ENCODE peak calls at places on chromosome 12, in nine cellular contexts. Q is SW 1271, K is Daoy, P is Caco-2, V is EL, J is neural crest cell, C is NCI-H2081, T is anterior cingulate cortex, D is GM04503. N is an unnamed sample.

GRCh38 chr12:94832780-94833760 is 170.4 kb downstream of the NDUFA12 start:
- DNase-seq in T (no peak), K (peak; percentile 78), V (no peak), P (no peak), J (no peak), Q (no peak), D (no peak), C (no peak), N (peak; percentile 60)

GRCh38 chr12:86860804-86861203 is 604.6 kb upstream of the MGAT4C start:
- DNase-seq in Q (no peak), K (no peak), P (no peak), V (no peak), D (no peak), T (no peak), C (no peak), J (no peak), N (no peak)

GRCh38 chr12:1094714-1095113 is 103.7 kb downstream of the ERC1 start:
- DNase-seq in Q (no peak), T (no peak), V (no peak), C (no peak), K (no peak), D (no peak), P (no peak), J (no peak), N (no peak)

GRCh38 chr12:58176296-58176869 is 235.0 kb downstream of the ATP23 start:
- DNase-seq in V (peak; percentile 30), P (peak; percentile 61), K (peak; percentile 46), C (peak; percentile 11), T (peak; percentile 9), J (peak; percentile 53), Q (no peak), D (no peak), N (no peak)

GRCh38 chr12:101901782-101902181 is 24.4 kb downstream of the DRAM1 start:
- DNase-seq in J (no peak), V (no peak), C (no peak), T (no peak), D (no peak), K (no peak), P (no peak), Q (no peak), N (no peak)

GRCh38 chr12:104730761-104731160 is 227.3 kb downstream of the SLC41A2 start:
- DNase-seq in D (no peak), J (no peak), K (no peak), Q (no peak), V (no peak), C (no peak), T (no peak), P (no peak), N (no peak)

GRCh38 chr12:15581006-15581405 is 208.2 kb downstream of the EPS8 start:
- DNase-seq in Q (no peak), K (no peak), J (no peak), C (no peak), T (no peak), D (no peak), P (no peak), V (no peak), N (no peak)

GRCh38 chr12:12562016-12562483 is 613 bp downstream of the DUSP16 start:
- DNase-seq in D (no peak), T (no peak), P (no peak), C (no peak), J (peak; percentile 25), V (peak; percentile 40), K (peak; percentile 10), Q (peak; percentile 44), N (no peak)

GRCh38 chr12:80472912-80473500 is 29.0 kb downstream of the PTPRQ start:
- DNase-seq in K (peak; percentile 58), C (peak; percentile 64), Q (peak; percentile 4), J (no peak), T (no peak), P (no peak), D (peak; percentile 35), V (peak; percentile 74), N (peak; percentile 43)

GRCh38 chr12:68972570-68972969 is 39.6 kb upstream of the CPM start:
- DNase-seq in T (no peak), D (no peak), Q (no peak), J (no peak), C (no peak), V (no peak), K (no peak), P (peak; percentile 38), N (no peak)

GRCh38 chr12:131116437-131117117 is 162.9 kb downstream of the ADGRD1 start:
- DNase-seq in Q (no peak), P (no peak), J (peak; percentile 37), D (no peak), K (peak; percentile 60), T (no peak), V (no peak), C (no peak), N (no peak)

GRCh38 chr12:105109465-105110212 is 2.1 kb downstream of the WASHC4 start:
- DNase-seq in T (no peak), C (no peak), Q (no peak), D (no peak), V (peak; percentile 66), J (no peak), P (no peak), K (no peak), N (no peak)